ENCODE peak calls at places on chromosome 16, in ten cellular contexts. One of them, this sample, is unnamed.

GRCh38 chr16:81650982-81651562 is 128.0 kb upstream of the PLCG2 start:
- DNase-seq in GM23248: no peak
- DNase-seq in effector memory CD4-positive, alpha-beta T cell: no peak
- DNase-seq in omental fat pad: no peak
- DNase-seq in HFFc6: no peak
- DNase-seq in activated T-helper 1 cell treated with Interleukin-2 at 50 U/mL for 16 hours: no peak
- DNase-seq in progenitor cell of endocrine pancreas: no peak
- DNase-seq in stimulated activated CD4-positive, alpha-beta T cell treated with anti-CD3 and anti-CD28 coated beads, Interleukin-15, amount 100 ng/mL, for 1 hour: no peak
- DNase-seq in activated B cell treated with CpG ODN at 0.5 μM for 24 hours: no peak
- DNase-seq in left cardiac atrium: peak
- DNase-seq in this sample: no peak

GRCh38 chr16:2483160-2483559 is 8.2 kb downstream of the TBC1D24 start:
- DNase-seq in effector memory CD4-positive, alpha-beta T cell: no peak
- DNase-seq in activated T-helper 1 cell treated with Interleukin-2 at 50 U/mL for 16 hours: no peak
- DNase-seq in GM23248: peak
- DNase-seq in progenitor cell of endocrine pancreas: no peak
- DNase-seq in activated B cell treated with CpG ODN at 0.5 μM for 24 hours: no peak
- DNase-seq in HFFc6: no peak
- DNase-seq in stimulated activated CD4-positive, alpha-beta T cell treated with anti-CD3 and anti-CD28 coated beads, Interleukin-15, amount 100 ng/mL, for 1 hour: no peak
- DNase-seq in left cardiac atrium: no peak
- DNase-seq in omental fat pad: no peak
- DNase-seq in this sample: no peak

GRCh38 chr16:2042171-2042570 is 5.5 kb downstream of the NTHL1 start:
- DNase-seq in omental fat pad: no peak
- DNase-seq in activated T-helper 1 cell treated with Interleukin-2 at 50 U/mL for 16 hours: no peak
- DNase-seq in HFFc6: no peak
- DNase-seq in progenitor cell of endocrine pancreas: no peak
- DNase-seq in left cardiac atrium: peak
- DNase-seq in activated B cell treated with CpG ODN at 0.5 μM for 24 hours: no peak
- DNase-seq in GM23248: no peak
- DNase-seq in effector memory CD4-positive, alpha-beta T cell: no peak
- DNase-seq in stimulated activated CD4-positive, alpha-beta T cell treated with anti-CD3 and anti-CD28 coated beads, Interleukin-15, amount 100 ng/mL, for 1 hour: no peak
- DNase-seq in this sample: no peak

GRCh38 chr16:11254913-11255736 is 879 bp downstream of the SOCS1 start:
- DNase-seq in HFFc6: peak
- DNase-seq in activated B cell treated with CpG ODN at 0.5 μM for 24 hours: peak
- DNase-seq in effector memory CD4-positive, alpha-beta T cell: peak
- DNase-seq in stimulated activated CD4-positive, alpha-beta T cell treated with anti-CD3 and anti-CD28 coated beads, Interleukin-15, amount 100 ng/mL, for 1 hour: no peak
- DNase-seq in GM23248: peak
- DNase-seq in progenitor cell of endocrine pancreas: peak
- DNase-seq in activated T-helper 1 cell treated with Interleukin-2 at 50 U/mL for 16 hours: peak
- DNase-seq in left cardiac atrium: peak
- DNase-seq in omental fat pad: no peak
- DNase-seq in this sample: no peak

GRCh38 chr16:85789773-85790172 is 9.6 kb downstream of the EMC8 start:
- DNase-seq in GM23248: no peak
- DNase-seq in progenitor cell of endocrine pancreas: no peak
- DNase-seq in activated B cell treated with CpG ODN at 0.5 μM for 24 hours: no peak
- DNase-seq in HFFc6: no peak
- DNase-seq in left cardiac atrium: no peak
- DNase-seq in stimulated activated CD4-positive, alpha-beta T cell treated with anti-CD3 and anti-CD28 coated beads, Interleukin-15, amount 100 ng/mL, for 1 hour: no peak
- DNase-seq in omental fat pad: no peak
- DNase-seq in effector memory CD4-positive, alpha-beta T cell: no peak
- DNase-seq in activated T-helper 1 cell treated with Interleukin-2 at 50 U/mL for 16 hours: no peak
- DNase-seq in this sample: no peak

GRCh38 chr16:9012848-9013507 is 49.3 kb upstream of the USP7 start:
- DNase-seq in omental fat pad: no peak
- DNase-seq in progenitor cell of endocrine pancreas: peak
- DNase-seq in effector memory CD4-positive, alpha-beta T cell: no peak
- DNase-seq in activated T-helper 1 cell treated with Interleukin-2 at 50 U/mL for 16 hours: no peak
- DNase-seq in left cardiac atrium: no peak
- DNase-seq in GM23248: peak
- DNase-seq in activated B cell treated with CpG ODN at 0.5 μM for 24 hours: no peak
- DNase-seq in stimulated activated CD4-positive, alpha-beta T cell treated with anti-CD3 and anti-CD28 coated beads, Interleukin-15, amount 100 ng/mL, for 1 hour: no peak
- DNase-seq in HFFc6: no peak
- DNase-seq in this sample: no peak

GRCh38 chr16:88050952-88051660 is 99.9 kb downstream of the BANP start:
- DNase-seq in activated T-helper 1 cell treated with Interleukin-2 at 50 U/mL for 16 hours: no peak
- DNase-seq in progenitor cell of endocrine pancreas: no peak
- DNase-seq in effector memory CD4-positive, alpha-beta T cell: no peak
- DNase-seq in activated B cell treated with CpG ODN at 0.5 μM for 24 hours: no peak
- DNase-seq in left cardiac atrium: no peak
- DNase-seq in stimulated activated CD4-positive, alpha-beta T cell treated with anti-CD3 and anti-CD28 coated beads, Interleukin-15, amount 100 ng/mL, for 1 hour: no peak
- DNase-seq in omental fat pad: no peak
- DNase-seq in GM23248: no peak
- DNase-seq in HFFc6: no peak
- DNase-seq in this sample: no peak

GRCh38 chr16:3282103-3282746 is 1.1 kb upstream of the ZNF263 start:
- DNase-seq in activated B cell treated with CpG ODN at 0.5 μM for 24 hours: no peak
- DNase-seq in HFFc6: no peak
- DNase-seq in stimulated activated CD4-positive, alpha-beta T cell treated with anti-CD3 and anti-CD28 coated beads, Interleukin-15, amount 100 ng/mL, for 1 hour: no peak
- DNase-seq in omental fat pad: no peak
- DNase-seq in GM23248: peak
- DNase-seq in activated T-helper 1 cell treated with Interleukin-2 at 50 U/mL for 16 hours: no peak
- DNase-seq in effector memory CD4-positive, alpha-beta T cell: no peak
- DNase-seq in progenitor cell of endocrine pancreas: peak
- DNase-seq in left cardiac atrium: no peak
- DNase-seq in this sample: no peak

GRCh38 chr16:78800535-78800934 is 701.1 kb downstream of the WWOX start:
- DNase-seq in left cardiac atrium: no peak
- DNase-seq in GM23248: no peak
- DNase-seq in activated T-helper 1 cell treated with Interleukin-2 at 50 U/mL for 16 hours: no peak
- DNase-seq in omental fat pad: no peak
- DNase-seq in progenitor cell of endocrine pancreas: no peak
- DNase-seq in effector memory CD4-positive, alpha-beta T cell: no peak
- DNase-seq in HFFc6: no peak
- DNase-seq in activated B cell treated with CpG ODN at 0.5 μM for 24 hours: no peak
- DNase-seq in stimulated activated CD4-positive, alpha-beta T cell treated with anti-CD3 and anti-CD28 coated beads, Interleukin-15, amount 100 ng/mL, for 1 hour: no peak
- DNase-seq in this sample: no peak

GRCh38 chr16:24102120-24102740 is 153.9 kb upstream of the CACNG3 start:
- DNase-seq in stimulated activated CD4-positive, alpha-beta T cell treated with anti-CD3 and anti-CD28 coated beads, Interleukin-15, amount 100 ng/mL, for 1 hour: no peak
- DNase-seq in effector memory CD4-positive, alpha-beta T cell: no peak
- DNase-seq in GM23248: peak
- DNase-seq in omental fat pad: no peak
- DNase-seq in activated B cell treated with CpG ODN at 0.5 μM for 24 hours: no peak
- DNase-seq in activated T-helper 1 cell treated with Interleukin-2 at 50 U/mL for 16 hours: no peak
- DNase-seq in progenitor cell of endocrine pancreas: no peak
- DNase-seq in left cardiac atrium: no peak
- DNase-seq in HFFc6: no peak
- DNase-seq in this sample: peak

GRCh38 chr16:23469814-23470213 is 16.8 kb upstream of the COG7 start:
- DNase-seq in effector memory CD4-positive, alpha-beta T cell: no peak
- DNase-seq in GM23248: peak
- DNase-seq in progenitor cell of endocrine pancreas: no peak
- DNase-seq in stimulated activated CD4-positive, alpha-beta T cell treated with anti-CD3 and anti-CD28 coated beads, Interleukin-15, amount 100 ng/mL, for 1 hour: no peak
- DNase-seq in activated T-helper 1 cell treated with Interleukin-2 at 50 U/mL for 16 hours: no peak
- DNase-seq in left cardiac atrium: no peak
- DNase-seq in HFFc6: peak
- DNase-seq in omental fat pad: no peak
- DNase-seq in activated B cell treated with CpG ODN at 0.5 μM for 24 hours: no peak
- DNase-seq in this sample: no peak

GRCh38 chr16:55552621-55553020 is 13.9 kb upstream of the CAPNS2 start:
- DNase-seq in stimulated activated CD4-positive, alpha-beta T cell treated with anti-CD3 and anti-CD28 coated beads, Interleukin-15, amount 100 ng/mL, for 1 hour: no peak
- DNase-seq in left cardiac atrium: no peak
- DNase-seq in activated B cell treated with CpG ODN at 0.5 μM for 24 hours: no peak
- DNase-seq in activated T-helper 1 cell treated with Interleukin-2 at 50 U/mL for 16 hours: no peak
- DNase-seq in progenitor cell of endocrine pancreas: no peak
- DNase-seq in effector memory CD4-positive, alpha-beta T cell: no peak
- DNase-seq in GM23248: peak
- DNase-seq in omental fat pad: no peak
- DNase-seq in HFFc6: peak
- DNase-seq in this sample: no peak

This sample was measured in stimulated activated effector memory CD8-positive, alpha-beta T cell treated with anti-CD3 and anti-CD28 coated beads, Interleukin-12 subunit alpha, Interleukin-12 subunit beta, amount 100 ng/mL, for 72 hours.